ENCODE peak calls at places on chromosomes 13 and 19, in seven cellular contexts. C, A, H, S, D, Z and O are unnamed samples.

GRCh38 chr19:17877696-17878095 is 6.0 kb downstream of the SLC5A5 start:
- DNase-seq in C (no peak), S (no peak), Z (no peak), D (no peak), H (no peak), A (no peak), O (no peak)

GRCh38 chr19:46206176-46206575 is 23.4 kb upstream of the IGFL1 start:
- DNase-seq in A (no peak), H (peak), Z (no peak), D (no peak), C (no peak), S (no peak), O (no peak)

GRCh38 chr13:35956074-35956473 is 175.1 kb downstream of the DCLK1 start:
- DNase-seq in D (no peak), C (no peak), H (no peak), Z (no peak), A (no peak), S (no peak), O (no peak)

GRCh38 chr19:2475018-2475701 is 767 bp upstream of the GADD45B start:
- DNase-seq in A (peak), S (no peak), D (peak), H (peak), Z (peak), C (peak), O (peak)

GRCh38 chr19:2184422-2185012 is 20.8 kb downstream of the DOT1L start:
- DNase-seq in H (no peak), C (no peak), Z (no peak), D (no peak), A (no peak), S (no peak), O (no peak)

GRCh38 chr19:46297700-46298476 is 1.0 kb downstream of the HIF3A start:
- DNase-seq in A (no peak), Z (peak), S (no peak), H (peak), D (no peak), C (no peak), O (peak)

GRCh38 chr19:10744222-10744847 is 26.5 kb downstream of the DNM2 start:
- DNase-seq in A (no peak), D (no peak), C (no peak), H (no peak), S (no peak), Z (no peak), O (no peak)

GRCh38 chr19:33384983-33385382 is 11.5 kb downstream of the CEBPG start:
- DNase-seq in S (no peak), Z (no peak), D (no peak), H (no peak), C (no peak), A (no peak), O (no peak)

GRCh38 chr19:42023121-42023942 is 29.3 kb upstream of the ATP1A3 start:
- DNase-seq in C (peak), D (no peak), Z (no peak), A (peak), H (no peak), S (no peak), O (no peak)

GRCh38 chr13:34720618-34721017 is 221.5 kb upstream of the NBEA start:
- DNase-seq in A (no peak), Z (no peak), H (no peak), C (peak), S (no peak), D (no peak), O (no peak)

GRCh38 chr19:17420267-17420924 is 549 bp downstream of the MVB12A start:
- DNase-seq in D (peak), C (no peak), S (no peak), H (peak), A (peak), Z (peak), O (peak)

GRCh38 chr19:3120611-3121231 is 15.1 kb upstream of the GNA15 start:
- DNase-seq in C (no peak), S (no peak), H (no peak), Z (no peak), A (no peak), D (no peak), O (no peak)

GRCh38 chr19:40745402-40745780 is 4.9 kb downstream of the ACTMAP start:
- DNase-seq in A (no peak), D (no peak), Z (no peak), C (no peak), S (no peak), H (no peak), O (no peak)

GRCh38 chr13:48808689-48809088 is 155.0 kb downstream of the CYSLTR2 start:
- DNase-seq in S (no peak), D (no peak), C (peak), Z (no peak), A (no peak), H (no peak), O (no peak)

GRCh38 chr19:12085074-12085818 is 20.7 kb downstream of the ZNF844 start:
- DNase-seq in D (no peak), Z (no peak), S (no peak), A (no peak), H (no peak), C (no peak), O (no peak)

GRCh38 chr19:40262422-40262821 is 22.7 kb downstream of the AKT2 start:
- DNase-seq in S (no peak), H (no peak), D (no peak), Z (no peak), C (no peak), A (no peak), O (no peak)

GRCh38 chr13:35718084-35718483 is 241.6 kb upstream of the MAB21L1 start:
- DNase-seq in C (no peak), A (no peak), H (no peak), S (no peak), Z (no peak), D (no peak), O (no peak)

GRCh38 chr19:6739884-6740588 is 556 bp downstream of the TRIP10 start:
- DNase-seq in H (peak), D (peak), S (no peak), A (no peak), Z (no peak), C (no peak), O (no peak)

GRCh38 chr19:2199215-2199614 is 35.5 kb downstream of the DOT1L start:
- DNase-seq in Z (no peak), C (no peak), A (no peak), H (no peak), D (no peak), S (no peak), O (no peak)

GRCh38 chr19:18102916-18103542 is 5.5 kb downstream of the MAST3 start:
- DNase-seq in Z (no peak), S (no peak), C (no peak), D (no peak), H (no peak), A (no peak), O (no peak)

GRCh38 chr13:112160558-112160957 is 93.6 kb downstream of the SOX1 start:
- DNase-seq in H (no peak), S (no peak), A (no peak), C (no peak), Z (no peak), D (no peak), O (peak)